ENCODE peak calls at places on chromosome 17, in eight cellular contexts. U is body of pancreas, W is bronchial epithelial cell, F is colonic mucosa, Y is PC-9, J is dorsolateral prefrontal cortex, B is cardiac fibroblast, N is coronary artery. O is an unnamed sample.

GRCh38 chr17:14200354-14200753 is 36.3 kb downstream of the CDRT15 start:
- DNase-seq in U (no peak), W (no peak), B (no peak), Y (no peak), J (no peak), F (no peak), N (no peak), O (no peak)

GRCh38 chr17:66716236-66717026 is 118.5 kb upstream of the CACNG5 start:
- DNase-seq in B (peak; percentile 33), W (no peak), J (no peak), Y (no peak), F (no peak), N (no peak), U (no peak), O (peak; percentile 22)

GRCh38 chr17:72452286-72453173 is 331.7 kb downstream of the SOX9 start:
- DNase-seq in Y (no peak), U (no peak), F (no peak), B (no peak), W (no peak), N (no peak), J (no peak), O (no peak)

GRCh38 chr17:77061711-77062110 is 79.1 kb upstream of the SEC14L1 start:
- DNase-seq in N (no peak), F (no peak), J (no peak), Y (no peak), W (no peak), U (no peak), B (no peak), O (no peak)

GRCh38 chr17:57624390-57624789 is 120.7 kb downstream of the CCDC182 start:
- DNase-seq in B (no peak), N (no peak), W (peak; percentile 7), J (no peak), U (no peak), F (no peak), Y (no peak), O (no peak)

GRCh38 chr17:44518032-44518431 is 14.8 kb upstream of the GPATCH8 start:
- DNase-seq in F (no peak), W (peak; percentile 41), N (no peak), J (no peak), U (no peak), B (peak; percentile 54), Y (no peak), O (no peak)

GRCh38 chr17:74770498-74771318 is 5.4 kb downstream of the NAT9 start:
- DNase-seq in B (peak; percentile 52), Y (peak; percentile 66), W (peak; percentile 51), N (peak; percentile 64), U (peak; percentile 92), F (peak; percentile 82), J (no peak), O (peak; percentile 76)

GRCh38 chr17:31248986-31249385 is 48.1 kb downstream of the OMG start:
- DNase-seq in J (no peak), W (peak; percentile 63), Y (peak; percentile 70), F (no peak), N (no peak), U (no peak), B (peak; percentile 37), O (no peak)

GRCh38 chr17:80791758-80792284 is 199.8 kb upstream of the CHMP6 start:
- DNase-seq in J (no peak), U (peak; percentile 28), W (peak; percentile 91), F (peak; percentile 60), Y (peak; percentile 88), B (peak; percentile 93), N (peak; percentile 90), O (no peak)

GRCh38 chr17:51601622-51602261 is 341.4 kb downstream of the UTP18 start:
- DNase-seq in F (no peak), B (no peak), J (no peak), Y (no peak), N (no peak), W (no peak), U (no peak), O (no peak)

GRCh38 chr17:77106874-77107358 is 33.9 kb upstream of the SEC14L1 start:
- DNase-seq in N (no peak), J (no peak), F (no peak), Y (no peak), B (no peak), W (no peak), U (no peak), O (no peak)

GRCh38 chr17:63439682-63440081 is 6.4 kb downstream of the CYB561 start:
- DNase-seq in F (no peak), N (no peak), B (peak; percentile 75), J (no peak), Y (no peak), U (no peak), W (no peak), O (no peak)

GRCh38 chr17:77145635-77146632 is 5.2 kb downstream of the SEC14L1 start:
- DNase-seq in U (peak; percentile 88), W (no peak), J (peak; percentile 43), F (peak; percentile 52), B (peak; percentile 88), Y (peak; percentile 76), N (peak; percentile 83), O (peak; percentile 40)

GRCh38 chr17:76893623-76894358 is 25.6 kb downstream of the MGAT5B start:
- DNase-seq in F (no peak), J (no peak), W (no peak), B (no peak), N (no peak), U (no peak), Y (no peak), O (no peak)

GRCh38 chr17:50948711-50949110 is 82.6 kb upstream of the TOB1 start:
- DNase-seq in W (no peak), J (no peak), Y (peak; percentile 29), F (no peak), N (peak; percentile 63), B (no peak), U (no peak), O (no peak)

GRCh38 chr17:71033336-71033735 is 864.0 kb downstream of the KCNJ2 start:
- DNase-seq in J (no peak), Y (no peak), U (no peak), N (no peak), W (no peak), B (no peak), F (no peak), O (peak; percentile 9)

GRCh38 chr17:72597354-72598087 is 476.7 kb downstream of the SOX9 start:
- DNase-seq in U (no peak), W (no peak), J (no peak), B (no peak), N (no peak), F (no peak), Y (peak; percentile 56), O (no peak)

GRCh38 chr17:57889892-57890856 is 40.3 kb upstream of the MRPS23 start:
- DNase-seq in Y (no peak), U (peak; percentile 98), N (peak; percentile 95), F (peak; percentile 65), J (no peak), W (peak; percentile 61), B (peak; percentile 88), O (no peak)

GRCh38 chr17:59435238-59435637 is 103.8 kb downstream of the YPEL2 start:
- DNase-seq in Y (peak; percentile 93), B (peak; percentile 84), U (no peak), J (no peak), F (no peak), N (no peak), W (peak; percentile 96), O (no peak)

GRCh38 chr17:50328926-50329325 is 17.0 kb upstream of the XYLT2 start:
- DNase-seq in Y (no peak), J (no peak), U (no peak), N (no peak), W (no peak), B (no peak), F (no peak), O (no peak)

GRCh38 chr17:2064980-2065785 is 10.3 kb downstream of the HIC1 start:
- DNase-seq in B (peak; percentile 76), W (peak; percentile 42), U (no peak), J (no peak), Y (no peak), N (no peak), F (no peak), O (no peak)
- TF ChIP-seq CTCF in B (peak; percentile 69), W (peak; percentile 55), U (peak; percentile 31), J (no peak), Y (peak; percentile 49), N (no peak), F (peak; percentile 17), O (peak; percentile 12)

GRCh38 chr17:28327709-28328108 is 7.6 kb downstream of the IFT20 start:
- DNase-seq in B (no peak), W (no peak), J (no peak), Y (no peak), U (no peak), N (no peak), F (no peak), O (no peak)
- TF ChIP-seq CTCF in B (no peak), W (no peak), J (no peak), Y (no peak), U (no peak), N (no peak), F (no peak), O (no peak)

DNA sequence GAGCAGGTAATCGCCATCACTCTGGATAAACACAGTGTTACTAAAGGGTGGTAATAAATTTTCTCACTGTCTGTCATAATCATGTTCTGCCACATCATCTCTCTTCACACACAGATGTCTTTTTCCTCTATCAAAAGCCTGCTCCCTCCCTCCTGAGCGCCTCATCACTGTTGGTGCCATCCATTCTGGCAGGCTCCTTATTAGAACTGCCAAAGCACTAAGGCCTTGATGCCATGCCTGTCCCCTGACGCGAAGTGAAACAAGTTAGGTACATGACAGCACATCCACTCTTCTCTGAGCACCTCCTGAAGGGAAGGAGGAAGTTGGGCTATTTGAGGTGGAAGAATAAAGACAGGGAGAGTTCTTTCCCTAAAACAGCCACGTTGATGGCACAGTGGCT is 38.2 kb upstream of the AXIN2 start:
- DNase-seq in Y (no peak), J (no peak), U (no peak), W (no peak), B (no peak), F (no peak), N (no peak), O (no peak)
- TF ChIP-seq CTCF in Y (no peak), J (no peak), U (no peak), W (no peak), B (no peak), F (no peak), N (no peak), O (no peak)

GRCh38 chr17:9386401-9386800 is 189.2 kb downstream of the STX8 start:
- DNase-seq in U (no peak), Y (no peak), N (no peak), B (no peak), W (peak; percentile 72), J (no peak), F (peak; percentile 28), O (no peak)

GRCh38 chr17:9383828-9384227 is 191.8 kb downstream of the STX8 start:
- DNase-seq in W (no peak), F (no peak), J (no peak), Y (no peak), B (no peak), N (no peak), U (no peak), O (no peak)

DNA sequence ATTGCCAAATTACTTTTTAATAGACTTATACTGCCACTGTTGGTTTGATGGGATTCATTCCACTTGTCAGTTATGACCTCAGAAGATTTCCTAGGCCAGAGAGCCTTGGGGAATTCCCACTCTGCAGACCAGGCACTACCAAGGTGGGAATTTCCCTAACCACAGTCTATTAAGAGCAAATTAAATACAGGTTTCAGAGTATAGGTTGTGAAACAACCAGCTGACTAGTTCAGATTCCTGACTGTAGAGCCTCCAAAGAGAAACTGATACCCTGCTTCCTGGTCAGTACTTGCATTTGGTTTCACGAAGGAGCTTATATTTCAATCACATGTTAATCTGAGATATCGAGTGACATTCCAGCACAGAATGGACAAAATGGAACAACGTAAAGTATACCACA is 186.5 kb downstream of the STX8 start:
- DNase-seq in N (no peak), F (no peak), Y (peak; percentile 89), W (peak; percentile 99), J (no peak), U (no peak), B (peak; percentile 60), O (no peak)
- TF ChIP-seq CTCF in N (no peak), F (no peak), Y (no peak), W (no peak), J (no peak), U (no peak), B (no peak), O (no peak)